ENCODE peak calls at places on chromosomes 11 and 22, in eight cellular contexts. F, A, C, L, U, H, S and X are unnamed samples.

GRCh38 chr11:12086271-12087074 is 23.9 kb upstream of the MICAL2 start:
- DNase-seq in F (peak), A (peak), C (peak), L (no peak), U (peak), H (no peak), S (peak), X (peak)

GRCh38 chr11:65651589-65652510 is 10.9 kb downstream of the RELA start:
- DNase-seq in F (peak), A (no peak), C (no peak), L (no peak), U (peak), H (no peak), S (no peak), X (peak)

GRCh38 chr22:27668828-27669797 is 132.4 kb downstream of the MN1 start:
- DNase-seq in F (no peak), A (peak), C (no peak), L (no peak), U (peak), H (no peak), S (peak), X (peak)

GRCh38 chr11:1877211-1878133 is 14.2 kb downstream of the PRR33 start:
- DNase-seq in F (peak), A (no peak), C (no peak), L (no peak), U (peak), H (no peak), S (no peak), X (peak)

GRCh38 chr11:105100206-105100605 is 39.4 kb downstream of the CARD18 start:
- DNase-seq in F (no peak), A (no peak), C (no peak), L (no peak), U (no peak), H (no peak), S (no peak), X (no peak)

GRCh38 chr11:72002841-72003775 is 4.4 kb downstream of the IL18BP start:
- DNase-seq in F (no peak), A (no peak), C (no peak), L (no peak), U (no peak), H (no peak), S (no peak), X (no peak)

GRCh38 chr11:65150513-65151271 is 16.4 kb upstream of the SYVN1 start:
- DNase-seq in F (peak), A (peak), C (peak), L (no peak), U (peak), H (no peak), S (peak), X (peak)

GRCh38 chr11:36386411-36386810 is 90.3 kb downstream of the PRR5L start:
- DNase-seq in F (no peak), A (no peak), C (no peak), L (no peak), U (no peak), H (no peak), S (no peak), X (no peak)

GRCh38 chr22:36117053-36117554 is 43.5 kb downstream of the APOL3 start:
- DNase-seq in F (no peak), A (no peak), C (no peak), L (no peak), U (no peak), H (no peak), S (no peak), X (no peak)

GRCh38 chr22:42269407-42270177 is 861 bp downstream of the TCF20 start:
- DNase-seq in F (peak), A (peak), C (no peak), L (no peak), U (peak), H (peak), S (no peak), X (no peak)

GRCh38 chr11:87463486-87464102 is 425.9 kb downstream of the TMEM135 start:
- DNase-seq in F (no peak), A (peak), C (peak), L (no peak), U (peak), H (no peak), S (peak), X (peak)

GRCh38 chr22:42963231-42963595 is 51.7 kb downstream of the PACSIN2 start:
- DNase-seq in F (no peak), A (no peak), C (no peak), L (no peak), U (no peak), H (no peak), S (no peak), X (no peak)

GRCh38 chr11:46553746-46554204 is 40.0 kb downstream of the AMBRA1 start:
- DNase-seq in F (no peak), A (peak), C (no peak), L (no peak), U (peak), H (no peak), S (no peak), X (no peak)

GRCh38 chr11:67264886-67265632 is 1.2 kb upstream of the GRK2 start:
- DNase-seq in F (peak), A (no peak), C (no peak), L (no peak), U (no peak), H (no peak), S (no peak), X (no peak)

GRCh38 chr11:65279713-65280459 is 18.1 kb downstream of the POLA2 start:
- DNase-seq in F (no peak), A (peak), C (peak), L (no peak), U (peak), H (no peak), S (peak), X (peak)

GRCh38 chr11:20162824-20163777 is 2.8 kb upstream of the DBX1 start:
- DNase-seq in F (no peak), A (peak), C (no peak), L (no peak), U (peak), H (no peak), S (peak), X (peak)

GRCh38 chr11:9803685-9804413 is 140.0 kb downstream of the SWAP70 start:
- DNase-seq in F (no peak), A (no peak), C (no peak), L (no peak), U (peak), H (no peak), S (peak), X (no peak)

GRCh38 chr11:35337919-35338316 is 81.4 kb downstream of the SLC1A2 start:
- DNase-seq in F (no peak), A (no peak), C (no peak), L (no peak), U (no peak), H (no peak), S (no peak), X (no peak)

GRCh38 chr11:43810929-43811596 is 69.6 kb upstream of the ALKBH3 start:
- DNase-seq in F (no peak), A (no peak), C (peak), L (no peak), U (no peak), H (no peak), S (no peak), X (no peak)
- TF ChIP-seq CTCF in F (no peak), A (peak), C (peak), L (peak), U (peak), H (no peak), S (peak), X (peak)

DNA sequence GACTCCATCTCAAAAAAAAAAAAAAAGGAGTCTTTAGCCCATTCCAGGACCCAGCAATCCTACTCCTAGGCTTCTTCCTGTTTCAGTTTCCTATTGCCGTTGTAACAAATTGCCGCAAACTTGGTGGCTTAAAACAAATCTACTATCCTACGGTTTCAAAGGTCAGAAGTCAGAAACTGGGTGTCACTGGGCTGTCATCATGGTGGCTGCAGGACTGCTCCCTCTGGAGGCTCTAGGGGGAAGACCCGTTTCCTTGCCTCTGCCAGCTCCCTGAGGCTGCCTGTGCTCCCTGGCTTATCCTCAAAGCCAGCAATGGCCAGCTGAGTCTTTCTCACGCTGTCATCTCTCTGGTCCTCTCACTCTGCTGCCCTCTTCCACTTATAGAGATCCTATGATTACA is 8.7 kb upstream of the DAGLA start:
- DNase-seq in F (no peak), A (peak), C (no peak), L (no peak), U (peak), H (no peak), S (no peak), X (no peak)
- TF ChIP-seq CTCF in F (peak), A (peak), C (peak), L (peak), U (peak), H (no peak), S (peak), X (peak)

GRCh38 chr11:44446341-44446712 is 119.1 kb upstream of the CD82 start:
- DNase-seq in F (no peak), A (peak), C (no peak), L (no peak), U (no peak), H (no peak), S (no peak), X (no peak)

GRCh38 chr11:44446996-44447771 is 118.3 kb upstream of the CD82 start:
- DNase-seq in F (no peak), A (no peak), C (no peak), L (no peak), U (no peak), H (no peak), S (no peak), X (no peak)

GRCh38 chr11:44445500-44446340 is 119.7 kb upstream of the CD82 start:
- DNase-seq in F (no peak), A (peak), C (no peak), L (peak), U (no peak), H (no peak), S (no peak), X (no peak)

GRCh38 chr11:44444770-44445321 is 120.6 kb upstream of the CD82 start:
- DNase-seq in F (no peak), A (no peak), C (no peak), L (no peak), U (no peak), H (no peak), S (no peak), X (no peak)

GRCh38 chr11:44443836-44444769 is 121.4 kb upstream of the CD82 start:
- DNase-seq in F (no peak), A (peak), C (no peak), L (no peak), U (no peak), H (no peak), S (no peak), X (no peak)
- TF ChIP-seq CTCF in F (no peak), A (no peak), C (no peak), L (peak), U (no peak), H (no peak), S (no peak), X (no peak)

GRCh38 chr11:116927163-116927772 is 89.8 kb upstream of the APOA1 start:
- DNase-seq in F (no peak), A (no peak), C (peak), L (no peak), U (no peak), H (peak), S (no peak), X (no peak)
- TF ChIP-seq CTCF in F (peak), A (no peak), C (peak), L (peak), U (peak), H (peak), S (peak), X (peak)

DNA sequence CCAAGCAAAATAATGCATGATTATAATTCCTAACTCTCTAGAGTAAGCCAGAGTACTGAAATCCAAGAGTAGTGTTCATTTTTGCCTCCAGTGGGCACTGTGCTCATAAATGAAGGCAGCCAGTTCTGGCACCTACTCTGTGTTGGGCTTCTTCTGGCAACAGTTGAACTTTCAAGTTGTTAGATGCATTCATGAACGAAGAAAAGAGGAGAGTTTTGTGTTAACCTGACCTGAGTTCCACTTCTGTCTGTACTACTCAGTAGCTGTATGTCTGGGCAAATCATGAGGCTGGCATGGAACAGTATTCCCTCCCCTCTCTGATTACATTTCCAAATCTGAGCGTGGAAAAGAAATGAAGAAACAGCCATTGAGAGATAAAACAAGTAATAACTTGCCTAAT is 20.3 kb upstream of the TENM4 start:
- DNase-seq in F (no peak), A (no peak), C (peak), L (no peak), U (peak), H (no peak), S (peak), X (peak)
- TF ChIP-seq CTCF in F (peak), A (peak), C (peak), L (peak), U (peak), H (no peak), S (peak), X (peak)

GRCh38 chr22:46761539-46762237 is 762 bp upstream of the TBC1D22A start:
- DNase-seq in F (no peak), A (no peak), C (peak), L (no peak), U (no peak), H (no peak), S (no peak), X (no peak)

GRCh38 chr22:46764140-46764680 is 1.8 kb downstream of the TBC1D22A start:
- DNase-seq in F (no peak), A (no peak), C (no peak), L (no peak), U (no peak), H (no peak), S (no peak), X (no peak)

GRCh38 chr22:46763051-46763705 is 728 bp downstream of the TBC1D22A start:
- DNase-seq in F (no peak), A (no peak), C (peak), L (no peak), U (no peak), H (peak), S (no peak), X (peak)

GRCh38 chr22:46761017-46761416 is 1.4 kb upstream of the TBC1D22A start:
- DNase-seq in F (no peak), A (no peak), C (no peak), L (no peak), U (no peak), H (no peak), S (no peak), X (no peak)

DNA sequence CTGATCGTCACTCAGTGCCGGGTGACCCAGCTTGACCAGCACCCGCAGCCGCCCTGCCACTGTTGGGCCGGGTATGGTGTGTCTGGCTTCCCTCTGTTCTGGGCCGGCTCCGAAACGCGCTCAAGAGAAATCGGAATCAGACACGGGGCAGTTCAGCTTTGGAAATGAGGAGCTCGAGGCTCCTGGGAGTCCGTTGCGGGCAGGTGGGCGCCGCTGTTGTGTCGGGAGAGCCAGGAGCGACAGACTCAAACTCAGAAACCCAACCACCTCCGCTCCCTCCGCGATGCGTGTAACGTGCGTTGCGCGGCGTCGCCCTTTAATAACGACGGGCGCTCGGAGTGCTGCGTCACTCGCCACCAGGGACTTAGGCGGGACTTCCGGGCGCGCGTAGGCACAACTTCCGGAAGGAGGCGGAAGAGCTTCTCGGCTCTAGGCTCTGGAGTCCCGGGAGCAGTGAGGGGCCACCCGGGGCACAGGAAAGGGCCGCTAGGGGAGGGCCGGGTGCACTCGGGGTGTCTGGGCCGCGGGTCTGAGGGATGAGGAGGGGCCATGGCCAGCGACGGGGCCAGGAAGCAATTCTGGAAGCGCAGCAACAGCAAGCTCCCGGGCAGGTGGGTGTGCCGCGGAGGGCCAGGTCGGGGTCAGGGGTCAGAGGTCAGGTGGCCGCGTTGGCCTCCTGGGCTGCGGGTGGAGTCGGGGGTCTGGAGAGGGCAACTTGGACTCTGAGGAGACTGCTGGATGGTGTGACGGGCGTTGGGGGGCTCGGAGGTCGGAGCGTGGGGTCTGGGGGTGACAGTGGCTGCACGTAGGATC is at the start of gene TBC1D22A:
- DNase-seq in F (peak), A (peak), C (peak), L (peak), U (peak), H (peak), S (peak), X (peak)
- TF ChIP-seq CTCF in F (peak), A (no peak), C (no peak), L (no peak), U (no peak), H (no peak), S (no peak), X (no peak)